ENCODE peak calls at places on chromosome 12, in five cellular contexts. T is HepG2, Q is H1, L is K562, Y is endothelial cell of umbilical vein. A is an unnamed sample.

GRCh38 chr12:69173358-69173757 is 66.0 kb upstream of the CPSF6 start:
- DNase-seq in Q (no peak), Y (no peak), L (no peak), T (no peak), A (no peak)

GRCh38 chr12:79659961-79660431 is 30.8 kb downstream of the PAWR start:
- DNase-seq in Q (no peak), Y (peak), L (no peak), T (no peak), A (no peak)

GRCh38 chr12:132551271-132552120 is 58.9 kb downstream of the LRCOL1 start:
- DNase-seq in Y (no peak), Q (no peak), L (no peak), T (no peak), A (no peak)

GRCh38 chr12:106648736-106649135 is 65.9 kb downstream of the RFX4 start:
- DNase-seq in L (no peak), Y (no peak), Q (no peak), T (no peak), A (no peak)

GRCh38 chr12:52305921-52306705 is 14.8 kb upstream of the KRT81 start:
- DNase-seq in Q (no peak), T (no peak), L (no peak), Y (no peak), A (peak)

GRCh38 chr12:31896514-31897039 is 62.6 kb upstream of the RESF1 start:
- DNase-seq in T (no peak), Q (no peak), Y (peak), L (peak), A (no peak)

GRCh38 chr12:27957366-27957765 is 15.2 kb downstream of the PTHLH start:
- DNase-seq in Q (no peak), Y (no peak), L (no peak), T (no peak), A (no peak)

GRCh38 chr12:124520258-124520657 is 47.2 kb downstream of the NCOR2 start:
- DNase-seq in L (no peak), Q (no peak), T (peak), Y (peak), A (peak)

GRCh38 chr12:121223283-121223946 is 13.5 kb downstream of the P2RX4 start:
- DNase-seq in T (no peak), Y (no peak), Q (no peak), L (no peak), A (peak)

GRCh38 chr12:132834181-132834711 is 5.6 kb upstream of the GOLGA3 start:
- DNase-seq in L (no peak), Q (no peak), Y (no peak), T (no peak), A (no peak)

GRCh38 chr12:67792185-67792584 is 143.6 kb downstream of the DYRK2 start:
- DNase-seq in Q (no peak), T (no peak), L (no peak), Y (no peak), A (no peak)

GRCh38 chr12:31868980-31869379 is 90.2 kb upstream of the RESF1 start:
- DNase-seq in T (no peak), Q (no peak), Y (peak), L (no peak), A (peak)

GRCh38 chr12:818733-819132 is 66.4 kb downstream of the WNK1 start:
- DNase-seq in Y (no peak), Q (no peak), T (no peak), L (no peak), A (no peak)

GRCh38 chr12:123971770-123972447 is 722 bp downstream of the CCDC92 start:
- DNase-seq in Q (peak), L (peak), T (peak), Y (no peak), A (peak)

GRCh38 chr12:65306603-65307501 is 28.4 kb downstream of the MSRB3 start:
- DNase-seq in Y (peak), L (peak), Q (no peak), T (peak), A (peak)
- TF ChIP-seq JUN in Y (peak), L (no peak), Q (no peak), T (no peak), A (no peak)

GRCh38 chr12:2876431-2877046 is 435 bp downstream of the FOXM1 start:
- DNase-seq in T (no peak), L (peak), Q (no peak), Y (no peak), A (peak)

GRCh38 chr12:2879853-2880252 is 2.8 kb downstream of the RHNO1 start:
- DNase-seq in L (no peak), Y (no peak), Q (no peak), T (no peak), A (no peak)

GRCh38 chr12:2877959-2878732 is 1.1 kb downstream of the RHNO1 start:
- DNase-seq in Y (peak), L (no peak), T (no peak), Q (no peak), A (no peak)

GRCh38 chr12:2877047-2877958 is at the start of the genes FOXM1 and RHNO1:
- DNase-seq in L (peak), Q (peak), T (peak), Y (peak), A (peak)
- TF ChIP-seq POLR2A in L (peak), Q (peak), T (peak), Y (peak), A (peak)

DNA sequence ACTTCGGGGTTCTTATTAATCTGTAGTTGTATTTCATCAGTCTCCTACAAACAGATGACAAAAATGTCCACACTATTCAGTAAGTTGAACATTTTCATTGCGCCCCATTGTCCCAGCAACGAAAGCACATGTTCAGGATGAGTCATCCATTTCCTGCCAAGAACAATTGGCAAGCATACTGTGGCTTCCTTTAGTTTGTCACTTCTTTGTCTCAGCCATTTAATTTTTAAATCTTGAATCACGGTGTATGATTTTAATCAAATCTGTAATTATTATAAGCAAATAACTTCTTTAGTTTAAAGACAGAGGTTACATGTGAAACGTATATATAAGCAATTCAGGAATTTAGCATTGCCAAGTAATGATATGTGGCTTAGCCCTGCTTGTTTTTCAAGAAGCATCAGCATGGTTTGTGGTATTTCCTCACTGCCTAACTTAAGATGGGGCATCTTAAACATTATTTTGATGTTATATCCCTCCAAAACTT is 211.3 kb upstream of the KRR1 start:
- DNase-seq in Q (no peak), T (peak), Y (peak), L (no peak), A (peak)
- TF ChIP-seq JUN in Q (no peak), T (no peak), Y (peak), L (no peak), A (peak)

GRCh38 chr12:57487597-57488396 is at the start of gene MARS1:
- DNase-seq in T (peak), Y (peak), Q (peak), L (peak), A (peak)
- TF ChIP-seq POLR2A in T (peak), Y (peak), Q (peak), L (peak), A (peak)

GRCh38 chr12:70217416-70217815 is 25.8 kb upstream of the CNOT2 start:
- DNase-seq in Q (no peak), L (no peak), Y (no peak), T (no peak), A (no peak)

GRCh38 chr12:70213707-70214106 is 29.5 kb upstream of the CNOT2 start:
- DNase-seq in Y (no peak), L (no peak), T (no peak), Q (no peak), A (no peak)

GRCh38 chr12:70214972-70215617 is 28.1 kb upstream of the CNOT2 start:
- DNase-seq in T (no peak), Q (no peak), L (no peak), Y (no peak), A (no peak)
- TF ChIP-seq JUN in T (no peak), Q (no peak), L (no peak), Y (no peak), A (no peak)

GRCh38 chr12:116662612-116663144 is 75.2 kb downstream of the SPRING1 start:
- DNase-seq in Y (no peak), Q (no peak), L (peak), T (peak), A (no peak)
- TF ChIP-seq POLR2A in Y (no peak), Q (no peak), L (no peak), T (no peak), A (no peak)

DNA sequence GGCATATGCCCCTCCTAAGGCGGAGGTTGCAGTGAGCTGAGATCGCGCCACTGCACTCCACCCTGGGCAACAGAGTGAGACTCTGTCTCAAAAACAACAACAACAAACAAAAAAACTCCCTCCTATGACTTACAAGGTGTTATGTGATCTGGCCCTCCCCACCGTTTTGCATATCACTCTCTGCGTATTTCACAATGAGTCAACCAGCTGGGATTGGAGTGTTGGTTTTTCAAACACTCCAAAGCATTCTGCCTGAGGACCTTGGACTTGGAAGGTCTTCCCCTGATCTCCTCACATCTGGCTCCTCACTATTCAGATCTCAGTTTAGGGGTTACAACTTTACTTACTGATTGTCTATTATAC is 14.0 kb downstream of the MANSC1 start:
- DNase-seq in T (peak), Y (peak), Q (no peak), L (no peak), A (no peak)
- TF ChIP-seq JUN in T (no peak), Y (no peak), Q (no peak), L (no peak), A (no peak)

GRCh38 chr12:6644257-6644596 is 3.0 kb downstream of the ACRBP start:
- DNase-seq in Y (no peak), Q (no peak), T (no peak), L (no peak), A (no peak)
- TF ChIP-seq POLR2A in Y (no peak), Q (no peak), T (no peak), L (no peak), A (no peak)

A was measured in A549.